ENCODE peak calls at places on chromosomes 11 and 22, in five cellular contexts. S is ovary, Q is tibial artery, T is cardiac fibroblast, P is body of pancreas. A is an unnamed sample.

GRCh38 chr11:40435344-40435743 is 1024.1 kb downstream of the LRRC4C start:
- DNase-seq in Q (no peak), S (no peak), P (no peak), T (no peak), A (no peak)

GRCh38 chr11:235180-235997 is 753 bp downstream of the SIRT3 start:
- DNase-seq in S (no peak), Q (no peak), T (no peak), P (no peak), A (peak; percentile 41)

GRCh38 chr11:9757809-9758675 is 94.2 kb downstream of the SWAP70 start:
- DNase-seq in P (peak; percentile 91), S (peak; percentile 86), T (peak; percentile 77), Q (peak; percentile 87), A (peak; percentile 46)

GRCh38 chr11:28011813-28012212 is 96.1 kb downstream of the KIF18A start:
- DNase-seq in S (no peak), P (no peak), T (no peak), Q (no peak), A (no peak)

GRCh38 chr22:46432164-46433068 is 96.9 kb downstream of the TRMU start:
- DNase-seq in S (no peak), P (no peak), Q (no peak), T (no peak), A (no peak)

GRCh38 chr11:8092587-8093424 is 11.8 kb downstream of the TUB start:
- DNase-seq in T (peak; percentile 74), P (peak; percentile 76), S (peak; percentile 65), Q (peak; percentile 60), A (peak; percentile 59)

GRCh38 chr11:109424893-109425292 is 2.9 kb downstream of the C11orf87 start:
- DNase-seq in P (peak; percentile 22), S (no peak), Q (no peak), T (no peak), A (peak; percentile 27)

GRCh38 chr11:96052921-96053631 is 129.2 kb upstream of the MTMR2 start:
- DNase-seq in S (no peak), P (no peak), T (peak; percentile 68), Q (no peak), A (peak; percentile 27)

GRCh38 chr11:86743223-86744118 is 56.9 kb upstream of the PRSS23 start:
- DNase-seq in S (no peak), T (peak; percentile 99), P (peak; percentile 46), Q (peak; percentile 80), A (peak; percentile 99)

GRCh38 chr11:35290876-35291275 is 128.5 kb downstream of the SLC1A2 start:
- DNase-seq in Q (no peak), P (no peak), T (no peak), S (no peak), A (peak; percentile 25)

GRCh38 chr11:70851907-70852306 is 400.5 kb downstream of the SHANK2 start:
- DNase-seq in Q (no peak), P (no peak), S (no peak), T (no peak), A (no peak)

GRCh38 chr22:20127318-20127868 is 4.2 kb upstream of the ZDHHC8 start:
- DNase-seq in P (no peak), S (no peak), T (no peak), Q (no peak), A (no peak)

GRCh38 chr11:61897387-61898246 is 6.3 kb upstream of the FADS3 start:
- DNase-seq in T (peak; percentile 69), P (peak; percentile 77), Q (peak; percentile 62), S (peak; percentile 74), A (peak; percentile 43)

GRCh38 chr11:14902650-14903350 is 10.8 kb upstream of the CYP2R1 start:
- DNase-seq in Q (no peak), S (no peak), T (peak; percentile 83), P (peak; percentile 19), A (peak; percentile 82)

GRCh38 chr11:96033054-96033453 is 109.1 kb upstream of the MTMR2 start:
- DNase-seq in Q (no peak), P (no peak), S (no peak), T (no peak), A (peak; percentile 55)

GRCh38 chr11:44310198-44310455 is 188 bp upstream of the ALX4 start:
- DNase-seq in Q (no peak), P (no peak), S (no peak), T (no peak), A (no peak)

GRCh38 chr11:69947772-69948255 is 128.6 kb upstream of the FGF3 start:
- DNase-seq in S (no peak), Q (no peak), T (no peak), P (no peak), A (no peak)

DNA sequence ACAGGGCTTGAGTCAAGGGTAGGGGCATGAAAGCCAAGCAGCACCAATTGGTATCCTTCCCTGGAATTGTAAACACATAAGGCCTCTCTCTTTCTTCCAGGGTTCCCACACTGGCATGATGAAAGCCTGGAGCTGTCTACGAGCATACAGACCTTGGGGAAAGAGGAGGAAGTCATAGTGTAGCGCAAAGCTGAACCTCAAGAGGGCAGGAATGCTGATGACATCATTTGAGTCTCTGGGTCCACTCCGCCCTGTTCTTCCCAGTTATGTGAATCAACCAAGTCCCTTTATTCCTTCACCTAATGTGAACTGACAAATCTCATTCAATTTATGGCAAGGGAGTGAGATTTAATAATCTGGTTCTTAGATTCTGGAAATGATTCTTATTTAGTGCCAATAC is 266.4 kb upstream of the NCAM1 start:
- DNase-seq in S (no peak), Q (no peak), T (peak; percentile 9), P (no peak), A (peak; percentile 74)
- TF ChIP-seq CTCF in S (no peak), Q (no peak), T (no peak), P (no peak), A (peak; percentile 18)

DNA sequence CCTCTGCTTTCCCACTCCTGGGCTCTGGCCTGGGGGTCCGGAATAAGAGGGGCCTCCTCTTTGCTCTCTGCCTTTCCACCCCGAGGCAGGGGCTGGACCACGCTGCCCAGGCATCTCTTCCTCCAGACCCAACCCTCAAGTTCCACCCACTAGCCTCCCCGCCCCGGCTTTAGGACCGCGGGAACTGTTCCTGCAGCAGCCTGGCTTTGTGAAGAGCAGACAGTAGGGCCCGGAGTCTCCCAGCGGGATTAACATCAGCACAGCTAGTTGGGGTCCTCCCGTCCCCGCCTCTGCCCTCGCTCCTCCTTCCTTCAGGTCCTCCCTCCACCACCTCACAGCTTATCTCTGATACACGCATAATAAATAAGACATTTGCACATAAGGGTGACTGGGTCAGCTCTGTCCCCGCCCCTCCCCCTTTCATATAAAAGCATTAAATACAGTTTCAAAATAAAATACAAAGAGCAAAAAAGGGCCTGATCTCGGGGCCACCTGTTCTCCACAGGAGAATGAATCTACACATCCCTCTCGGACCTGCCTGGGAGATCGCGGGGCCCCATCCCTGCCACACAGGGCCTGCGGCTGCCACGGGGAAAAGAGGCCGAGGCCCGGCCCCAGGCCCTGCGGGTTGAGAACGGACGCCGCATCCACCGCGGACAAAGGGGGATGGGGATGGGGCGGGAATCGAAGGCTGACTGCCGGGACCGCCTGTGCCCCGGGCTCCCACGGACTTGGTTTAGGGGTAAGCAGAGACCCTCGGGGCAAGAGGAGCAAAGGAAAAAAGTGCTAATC is 6.5 kb downstream of the ZFTA start:
- DNase-seq in P (peak; percentile 22), T (no peak), S (peak; percentile 30), Q (peak; percentile 32), A (no peak)
- H3K4me3 ChIP-seq in P (no peak overlapping the region), T (no peak overlapping the region), S (peak overlapping the region; percentile 52), Q (peak overlapping the region; percentile 55), A (no peak overlapping the region)

DNA sequence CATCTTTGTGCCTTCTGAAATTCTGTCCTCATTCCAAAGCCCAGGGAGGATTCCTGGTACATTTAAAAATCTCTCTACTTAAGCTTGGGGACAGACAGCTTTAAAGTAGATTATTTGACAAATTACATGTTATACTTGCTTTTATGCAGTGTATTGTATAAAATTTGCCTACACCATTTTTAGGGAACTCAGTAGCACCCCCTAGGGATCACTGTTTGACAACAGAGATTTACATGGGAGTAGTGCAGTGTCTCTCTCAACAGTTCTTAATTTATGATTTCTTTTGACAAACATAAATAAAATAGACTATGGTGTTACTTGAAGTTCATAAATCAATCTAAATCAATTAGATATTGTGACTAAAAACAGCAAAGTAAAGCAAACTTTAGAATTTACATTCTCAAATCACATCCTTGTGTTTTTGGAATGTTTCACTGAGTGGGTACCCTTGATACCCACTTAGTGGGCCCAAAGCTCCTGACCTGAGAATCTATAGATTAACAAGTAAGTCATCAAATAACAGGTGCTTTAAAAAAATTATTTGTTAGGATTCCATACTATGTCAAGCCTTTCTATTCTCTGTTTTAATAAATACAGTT is 428.8 kb downstream of the DYNC2H1 start:
- DNase-seq in T (peak; percentile 76), Q (no peak), P (no peak), S (no peak), A (peak; percentile 42)
- TF ChIP-seq CTCF in T (peak; percentile 74), Q (no peak), P (peak; percentile 25), S (no peak), A (peak; percentile 53)

GRCh38 chr22:39151329-39151975 is 1.0 kb downstream of the CBX7 start:
- DNase-seq in P (no peak), T (no peak), Q (peak; percentile 29), S (no peak), A (no peak)

GRCh38 chr22:39152024-39152510 is 413 bp downstream of the CBX7 start:
- DNase-seq in T (no peak), Q (peak; percentile 25), S (no peak), P (no peak), A (no peak)

GRCh38 chr22:39150848-39151215 is 1.6 kb downstream of the CBX7 start:
- DNase-seq in Q (peak; percentile 19), S (no peak), T (no peak), P (no peak), A (no peak)

GRCh38 chr22:39153220-39153860 is 860 bp upstream of the CBX7 start:
- DNase-seq in P (no peak), S (peak; percentile 33), Q (peak; percentile 23), T (no peak), A (no peak)

DNA sequence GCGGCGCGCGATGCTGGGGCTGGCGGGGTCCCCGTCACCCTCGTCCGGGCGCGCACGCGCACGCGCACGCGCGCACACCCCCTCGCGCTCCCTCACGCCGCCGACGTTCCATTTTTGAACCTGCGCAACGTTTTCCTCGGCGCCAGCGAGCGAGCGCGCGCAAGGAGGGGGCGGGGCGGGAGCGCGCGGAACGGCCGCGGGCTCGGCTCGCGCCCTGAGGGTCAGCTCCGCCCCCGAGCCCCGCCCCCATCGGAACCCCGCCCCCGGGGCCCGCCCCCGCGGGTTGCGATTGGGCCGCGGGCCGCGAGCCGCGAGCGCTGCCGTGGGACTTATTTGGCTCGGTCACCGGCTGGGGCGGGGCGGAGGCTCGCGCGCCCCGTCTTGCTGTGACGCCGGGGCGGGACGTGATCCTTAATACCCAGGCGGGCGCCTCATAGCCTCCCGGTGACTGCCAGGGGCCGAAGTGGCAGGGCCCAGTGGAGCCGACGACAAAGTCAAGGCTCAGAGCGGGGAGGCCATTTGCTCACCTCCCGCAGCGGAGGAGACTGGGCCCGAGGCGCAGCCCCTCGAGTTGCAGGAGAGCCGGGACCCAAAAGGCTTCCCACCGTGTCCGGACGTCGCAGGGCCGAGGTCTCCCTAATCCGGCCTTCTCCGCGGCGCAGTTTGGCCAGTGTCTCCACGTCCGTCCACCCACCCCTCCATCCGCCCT is at the start of gene CBX7:
- DNase-seq in S (peak; percentile 94), Q (peak; percentile 96), T (peak; percentile 81), P (peak; percentile 95), A (peak; percentile 53)
- H3K4me3 ChIP-seq in S (peak within 1 kb of the TSS; percentile 97), Q (peak within 1 kb of the TSS; percentile 76), T (peak within 1 kb of the TSS; percentile 59), P (peak within 1 kb of the TSS; percentile 86), A (peak within 1 kb of the TSS; percentile 44)